ENCODE peak calls at places on chromosomes 11 and 22, in eight cellular contexts. K is stomach, J is IMR-90, F is endothelial cell of umbilical vein, T is adrenal gland, O is body of pancreas, W is heart left ventricle, P is A549. I is an unnamed sample.
A peak's percentile ranks its signal among the peaks of the same experiment; 100 is the strongest.

GRCh38 chr11:68977781-68978625 is 2.8 kb downstream of the MRGPRD start:
- DNase-seq in F (no peak), T (no peak), J (no peak), O (no peak), W (no peak), P (no peak), K (no peak), I (no peak)

GRCh38 chr11:95469268-95469667 is 238.3 kb upstream of the SESN3 start:
- DNase-seq in F (no peak), T (no peak), O (no peak), P (no peak), J (no peak), W (no peak), K (no peak), I (no peak)

GRCh38 chr11:991711-992307 is 44.7 kb downstream of the MUC6 start:
- DNase-seq in O (no peak), P (no peak), W (no peak), J (no peak), F (no peak), T (no peak), K (no peak), I (no peak)

GRCh38 chr11:86695391-86695790 is 23.0 kb upstream of the ME3 start:
- DNase-seq in J (peak; percentile 14), P (no peak), K (no peak), W (no peak), T (no peak), F (no peak), O (no peak), I (no peak)

GRCh38 chr11:65013130-65013691 is 749 bp upstream of the ARL2 start:
- DNase-seq in O (peak; percentile 91), F (no peak), W (peak; percentile 93), K (peak; percentile 93), P (peak; percentile 94), J (peak; percentile 82), T (peak; percentile 91), I (peak; percentile 85)

GRCh38 chr11:111419181-111419580 is 40.1 kb upstream of the POU2AF1 start:
- DNase-seq in W (no peak), P (no peak), F (no peak), K (no peak), T (no peak), J (no peak), O (no peak), I (no peak)

GRCh38 chr11:46294365-46295309 is 17.2 kb downstream of the CREB3L1 start:
- DNase-seq in T (peak; percentile 71), P (no peak), K (peak; percentile 48), O (no peak), F (no peak), J (peak; percentile 97), W (peak; percentile 2), I (no peak)

GRCh38 chr11:32466279-32466915 is 31.1 kb upstream of the WT1 start:
- DNase-seq in O (no peak), J (no peak), T (no peak), W (no peak), P (no peak), K (peak; percentile 1), F (no peak), I (no peak)

GRCh38 chr11:95363710-95364109 is 132.7 kb upstream of the SESN3 start:
- DNase-seq in P (no peak), F (no peak), W (no peak), O (no peak), T (no peak), J (no peak), K (no peak), I (no peak)

GRCh38 chr22:31995046-31995445 is 48.0 kb upstream of the SLC5A1 start:
- DNase-seq in O (no peak), T (no peak), P (no peak), J (no peak), W (no peak), K (no peak), F (no peak), I (no peak)

GRCh38 chr11:122140535-122140934 is 24.5 kb upstream of the BLID start:
- DNase-seq in P (no peak), F (peak; percentile 47), K (no peak), T (no peak), W (no peak), O (no peak), J (peak; percentile 86), I (no peak)

GRCh38 chr11:65274734-65275682 is 13.2 kb downstream of the POLA2 start:
- DNase-seq in O (peak; percentile 80), J (peak; percentile 99), K (peak; percentile 75), F (peak; percentile 97), T (peak; percentile 88), P (peak; percentile 66), W (peak; percentile 77), I (peak; percentile 62)

GRCh38 chr11:119671561-119672015 is 57.4 kb downstream of the NECTIN1 start:
- DNase-seq in P (no peak), W (peak; percentile 56), F (peak; percentile 31), K (no peak), T (no peak), J (peak; percentile 55), O (no peak), I (no peak)

GRCh38 chr11:90919332-90919731 is 696.5 kb upstream of the CHORDC1 start:
- DNase-seq in K (no peak), W (no peak), P (no peak), J (no peak), O (no peak), F (peak; percentile 65), T (no peak), I (no peak)
- TF ChIP-seq POLR2A in K (no peak), W (no peak), P (no peak), J (no peak), O (no peak), F (no peak), T (no peak), I (no peak)

GRCh38 chr22:21850660-21851059 is 16.8 kb downstream of the MAPK1 start:
- DNase-seq in F (no peak), J (no peak), P (no peak), O (no peak), K (no peak), W (no peak), T (no peak), I (no peak)

GRCh38 chr22:21845558-21846452 is 21.6 kb downstream of the MAPK1 start:
- DNase-seq in K (no peak), F (no peak), J (no peak), T (no peak), W (no peak), O (no peak), P (no peak), I (no peak)

DNA sequence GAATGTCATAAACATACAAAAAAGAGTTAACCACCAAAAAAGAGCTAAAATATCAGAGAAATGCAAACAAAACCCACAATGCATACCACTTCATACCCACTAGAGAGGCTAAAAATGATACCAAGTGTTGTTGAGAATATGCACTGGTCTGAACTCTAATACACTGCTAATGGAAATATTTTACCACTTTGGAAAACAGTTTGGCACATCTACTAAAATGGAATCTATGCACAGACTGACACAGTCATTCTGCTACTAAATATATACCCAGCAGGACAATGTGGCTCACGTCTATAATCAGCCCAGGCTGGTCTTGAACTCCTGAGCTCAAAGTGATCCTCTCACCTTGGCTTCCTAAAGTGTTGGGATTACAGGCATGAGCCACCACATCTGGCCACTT is 18.0 kb downstream of the MAPK1 start:
- DNase-seq in O (no peak), P (no peak), F (no peak), T (no peak), W (no peak), J (no peak), K (no peak), I (no peak)
- H3K27ac ChIP-seq in O (no peak overlapping the region), P (no peak overlapping the region), F (no peak overlapping the region), T (no peak overlapping the region), W (peak overlapping the region; percentile 62), J (no peak overlapping the region), K (peak overlapping the region; percentile 6), I (no peak overlapping the region)

DNA sequence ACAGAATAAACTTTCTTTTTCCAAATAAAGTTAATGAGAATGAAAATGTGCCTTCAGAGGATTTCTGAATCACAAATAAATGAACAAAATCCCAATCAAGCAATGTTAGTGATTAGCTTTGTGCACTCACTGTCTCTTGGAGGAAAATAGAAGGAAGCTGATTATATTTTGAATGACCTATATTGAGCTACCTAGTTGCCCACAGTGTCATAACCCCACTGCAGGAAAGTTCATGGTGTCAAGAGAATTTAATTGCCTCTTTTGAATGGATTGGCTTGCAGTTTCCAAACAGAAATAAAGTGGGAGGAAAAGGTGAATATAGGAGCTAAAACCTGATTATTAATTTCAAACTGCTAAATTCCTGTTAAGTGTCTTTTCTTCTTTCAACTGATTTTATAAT is 515.9 kb downstream of the JRKL start:
- DNase-seq in K (no peak), W (no peak), P (no peak), J (no peak), F (no peak), O (no peak), T (no peak), I (no peak)
- H3K9me3 ChIP-seq in K (no peaks in the 10 kb centered on the region), W (no peaks in the 10 kb centered on the region), P (no peaks in the 10 kb centered on the region), J (no peaks in the 10 kb centered on the region), F (no peaks in the 10 kb centered on the region), O (no peaks in the 10 kb centered on the region), T (no peaks in the 10 kb centered on the region), I (no peaks in the 10 kb centered on the region)

DNA sequence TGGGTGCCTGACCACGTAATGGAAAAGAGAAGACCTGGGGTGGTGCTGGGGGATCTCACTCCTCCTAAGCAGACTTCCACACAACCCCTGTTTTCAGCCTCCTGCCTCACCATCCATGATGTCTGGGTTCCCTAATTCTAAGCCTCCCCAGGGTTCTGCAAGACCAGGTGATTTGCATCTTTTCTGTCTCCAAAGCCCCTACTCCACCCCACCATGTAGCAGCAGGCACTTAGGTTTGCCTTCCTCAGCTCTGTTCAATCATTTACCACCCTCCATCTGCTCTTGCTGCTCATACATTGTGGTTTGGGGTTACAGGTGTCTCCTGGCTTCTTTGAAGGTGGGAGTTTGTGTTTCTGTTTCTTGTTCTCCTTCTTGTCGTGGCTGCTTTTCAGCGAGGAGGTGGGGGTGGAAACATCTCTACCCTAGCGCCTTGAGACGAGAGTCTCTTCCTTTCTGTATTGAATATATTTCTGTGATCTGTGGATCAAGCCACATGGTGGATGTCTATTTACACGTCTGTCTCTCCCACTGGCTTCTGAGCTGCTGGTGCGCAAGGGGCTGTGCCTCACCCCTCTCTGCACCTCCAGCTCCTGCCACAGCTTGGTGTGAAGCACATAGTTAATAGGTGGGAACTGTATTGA is 6.6 kb upstream of the SSTR3 start:
- DNase-seq in P (no peak), W (no peak), O (no peak), F (no peak), T (no peak), J (no peak), K (no peak), I (no peak)
- TF ChIP-seq POLR2A in P (no peak), W (no peak), O (no peak), F (no peak), T (no peak), J (no peak), K (no peak), I (no peak)

DNA sequence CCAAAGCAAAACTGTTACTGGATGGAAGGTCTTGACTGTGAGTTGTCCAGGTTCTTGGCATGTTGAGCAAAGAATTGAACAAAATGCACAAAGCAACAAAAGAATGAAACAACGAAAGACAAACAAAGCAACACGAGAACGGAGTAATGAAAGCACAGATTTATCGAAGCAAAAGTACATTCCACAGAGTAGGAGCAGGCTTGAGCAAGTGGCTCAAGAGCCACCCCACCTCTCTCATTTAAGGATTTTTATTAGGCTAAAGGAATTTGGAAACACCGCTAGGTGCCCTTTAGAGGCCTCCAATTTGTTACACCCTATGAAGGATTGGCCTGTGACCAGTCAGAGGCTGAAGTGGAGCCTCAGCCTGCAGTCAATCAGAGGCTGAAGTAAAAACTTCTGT is 59.3 kb upstream of the FTH1 start:
- DNase-seq in O (no peak), J (no peak), K (no peak), T (no peak), W (no peak), F (no peak), P (no peak), I (no peak)
- H3K27ac ChIP-seq in O (no peak overlapping the region), J (no peak overlapping the region), K (no peak overlapping the region), T (no peak overlapping the region), W (no peak overlapping the region), F (no peak overlapping the region), P (peak overlapping the region; percentile 65), I (no peak overlapping the region)

GRCh38 chr22:49867303-49868250 is 13.9 kb downstream of the ZBED4 start:
- DNase-seq in F (no peak), O (no peak), W (no peak), T (no peak), P (no peak), K (no peak), J (no peak), I (no peak)
- H3K9me3 ChIP-seq in F (no peaks in the 10 kb centered on the region), O (no peaks in the 10 kb centered on the region), W (peaks cover 28% of the 10 kb centered on the region), T (no peaks in the 10 kb centered on the region), P (peaks cover 32% of the 10 kb centered on the region), K (peaks cover 5% of the 10 kb centered on the region), J (peaks cover 30% of the 10 kb centered on the region), I (peaks cover 59% of the 10 kb centered on the region)